ENCODE peak calls at places on chromosomes 13 and 19, in ten cellular contexts. U, C, Y, O, L, Z, H, M, E and J are unnamed samples. For H3K4me1, the result is how much of the 10 kb centered on the place peaks cover.

GRCh38 chr13:22432690-22433089 is 748.1 kb upstream of the SGCG start:
- DNase-seq in Z (no peak), M (no peak), L (no peak), H (no peak), E (no peak), C (no peak), U (no peak), Y (no peak), O (no peak), J (no peak)

GRCh38 chr19:11422163-11423068 is 3.3 kb upstream of the RGL3 start:
- DNase-seq in E (peak), O (peak), C (peak), Z (peak), Y (peak), L (no peak), M (peak), H (peak), U (peak), J (peak)

GRCh38 chr19:10086032-10086903 is at the start of gene SHFL:
- DNase-seq in U (no peak), L (no peak), O (no peak), H (peak), M (peak), C (peak), Y (peak), E (peak), Z (peak), J (peak)

GRCh38 chr13:99356216-99357089 is 49.3 kb upstream of the GPR183 start:
- DNase-seq in C (peak), E (peak), U (no peak), M (no peak), Y (peak), L (no peak), H (peak), Z (peak), O (no peak), J (no peak)

GRCh38 chr13:27012482-27013197 is 159.0 kb downstream of the USP12 start:
- DNase-seq in U (peak), O (no peak), L (no peak), C (no peak), Y (no peak), M (peak), H (no peak), E (peak), Z (no peak), J (no peak)

GRCh38 chr13:31807090-31807541 is 67.8 kb downstream of the RXFP2 start:
- DNase-seq in Y (no peak), C (no peak), O (no peak), U (peak), L (no peak), M (no peak), E (peak), Z (no peak), H (no peak), J (no peak)

GRCh38 chr13:62320129-62320724 is 904.6 kb upstream of the PCDH20 start:
- DNase-seq in U (no peak), H (peak), C (no peak), Y (no peak), E (peak), M (no peak), Z (no peak), O (no peak), L (peak), J (no peak)

GRCh38 chr19:15330801-15331418 is 1.4 kb downstream of the BRD4 start:
- DNase-seq in Y (no peak), H (peak), U (no peak), M (peak), C (peak), E (peak), Z (no peak), L (peak), O (no peak), J (no peak)

GRCh38 chr13:101875717-101876393 is 423.4 kb downstream of the ITGBL1 start:
- DNase-seq in U (no peak), Y (no peak), H (peak), Z (no peak), O (peak), E (peak), L (peak), C (no peak), M (no peak), J (no peak)

GRCh38 chr19:7004313-7004931 is 16.8 kb downstream of the MBD3L2B start:
- DNase-seq in Y (no peak), O (no peak), H (no peak), L (peak), C (no peak), E (peak), Z (no peak), M (peak), U (no peak), J (no peak)
- TF ChIP-seq CTCF in Y (peak), O (no peak), H (no peak), L (peak), C (no peak), E (peak), Z (peak), M (peak), U (no peak), J (no peak)

DNA sequence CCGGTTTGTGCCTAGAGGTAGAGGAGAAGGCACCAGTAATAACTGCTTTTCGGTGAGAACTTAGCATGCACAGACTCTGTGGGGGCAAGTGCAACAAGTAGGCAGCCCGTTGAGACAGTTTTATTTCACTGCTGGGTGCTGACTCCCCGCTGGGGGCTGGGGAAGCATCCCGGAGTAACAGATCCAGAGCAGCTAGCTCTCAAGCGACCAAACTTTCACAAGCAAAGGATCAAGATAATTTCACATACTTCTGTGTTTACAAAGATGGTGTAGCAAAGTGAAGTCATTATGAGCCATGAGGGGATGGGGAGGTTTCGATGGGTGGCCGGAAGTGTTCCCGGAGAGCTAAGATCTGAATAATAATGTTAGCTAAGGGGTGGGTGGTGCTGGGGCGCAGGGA is 2.8 kb downstream of the NACC1 start:
- DNase-seq in C (no peak), U (no peak), Z (no peak), M (peak), O (no peak), H (no peak), L (no peak), Y (no peak), E (peak), J (no peak)
- H3K4me1 ChIP-seq in C (under half), U (under half), Z (under half), M (under half), O (under half), H (under half), L (under half), Y (under half), E (under half), J (under half)

DNA sequence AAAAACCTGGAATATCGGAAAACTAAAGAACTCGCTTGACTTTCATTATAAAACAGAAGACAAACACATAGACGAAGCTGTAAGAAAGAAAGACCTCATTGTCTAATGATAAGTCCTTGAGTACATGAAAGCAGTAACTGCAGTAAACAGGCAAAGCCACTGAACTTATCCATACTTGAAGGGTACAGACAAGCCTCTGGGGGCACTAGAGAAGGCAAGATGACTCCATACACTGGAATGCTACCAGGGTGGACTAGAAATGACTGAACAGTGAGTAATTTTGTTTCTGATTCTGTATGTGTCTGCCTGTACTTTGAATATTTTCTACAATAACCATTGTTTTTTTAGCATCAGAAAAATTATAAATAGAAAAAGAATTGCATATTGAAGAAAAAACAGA is 507.9 kb downstream of the UQCRFS1 start:
- DNase-seq in Z (no peak), E (peak), O (no peak), U (peak), Y (no peak), L (peak), H (peak), M (no peak), C (no peak), J (no peak)
- TF ChIP-seq CTCF in Z (no peak), E (peak), O (peak), U (peak), Y (no peak), L (peak), H (peak), M (peak), C (no peak), J (no peak)

DNA sequence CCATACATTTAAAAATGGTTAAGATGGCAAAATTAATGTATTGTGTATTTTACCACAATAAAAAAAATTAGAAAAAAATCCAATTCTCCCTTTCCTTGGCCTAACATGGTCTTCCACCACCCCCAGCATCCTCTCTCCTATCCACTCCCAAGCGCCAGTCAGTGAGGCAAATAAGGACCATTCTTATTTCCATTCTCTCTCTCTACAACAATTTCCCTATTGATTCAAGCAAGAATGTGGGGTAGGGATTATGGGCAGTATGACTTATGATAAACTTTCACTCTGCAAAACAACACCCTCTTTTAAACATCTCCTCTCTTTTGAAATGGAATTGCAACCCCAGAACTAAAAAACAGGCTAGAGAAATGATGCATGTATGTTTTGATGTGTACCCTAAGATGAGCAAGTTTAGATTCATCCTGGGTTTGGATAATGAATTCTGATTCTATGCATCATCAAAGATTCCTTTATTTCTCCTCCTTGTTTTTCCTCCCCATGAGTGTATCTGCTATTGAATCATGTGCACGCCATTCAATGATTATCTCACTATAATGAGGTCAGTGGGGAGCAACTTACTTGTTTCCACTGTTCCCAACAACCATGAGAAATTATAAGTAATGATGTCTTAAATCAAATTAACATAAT is 3.5 kb downstream of the STARD13 start:
- DNase-seq in Z (no peak), Y (no peak), L (no peak), E (peak), M (no peak), C (no peak), U (peak), O (no peak), H (no peak), J (no peak)
- H3K4me1 ChIP-seq in Z (half or more), Y (under half), L (under half), E (under half), M (under half), C (under half), U (half or more), O (under half), H (half or more), J (half or more)

GRCh38 chr19:35790981-35791813 is 15.8 kb downstream of the ARHGAP33 start:
- DNase-seq in U (no peak), Y (no peak), Z (no peak), L (no peak), O (no peak), E (no peak), H (peak), M (peak), C (peak), J (no peak)

GRCh38 chr19:35789195-35789977 is 14.0 kb downstream of the ARHGAP33 start:
- DNase-seq in U (no peak), Z (no peak), C (no peak), M (peak), E (no peak), L (no peak), H (no peak), Y (no peak), O (no peak), J (no peak)

GRCh38 chr19:35788205-35788960 is 13.0 kb downstream of the ARHGAP33 start:
- DNase-seq in O (no peak), E (no peak), M (no peak), H (no peak), C (no peak), Y (no peak), U (no peak), L (no peak), Z (no peak), J (no peak)

GRCh38 chr19:35791814-35792279 is 16.5 kb downstream of the ARHGAP33 start:
- DNase-seq in E (no peak), M (peak), C (no peak), O (no peak), H (no peak), Z (no peak), Y (no peak), L (no peak), U (no peak), J (no peak)

DNA sequence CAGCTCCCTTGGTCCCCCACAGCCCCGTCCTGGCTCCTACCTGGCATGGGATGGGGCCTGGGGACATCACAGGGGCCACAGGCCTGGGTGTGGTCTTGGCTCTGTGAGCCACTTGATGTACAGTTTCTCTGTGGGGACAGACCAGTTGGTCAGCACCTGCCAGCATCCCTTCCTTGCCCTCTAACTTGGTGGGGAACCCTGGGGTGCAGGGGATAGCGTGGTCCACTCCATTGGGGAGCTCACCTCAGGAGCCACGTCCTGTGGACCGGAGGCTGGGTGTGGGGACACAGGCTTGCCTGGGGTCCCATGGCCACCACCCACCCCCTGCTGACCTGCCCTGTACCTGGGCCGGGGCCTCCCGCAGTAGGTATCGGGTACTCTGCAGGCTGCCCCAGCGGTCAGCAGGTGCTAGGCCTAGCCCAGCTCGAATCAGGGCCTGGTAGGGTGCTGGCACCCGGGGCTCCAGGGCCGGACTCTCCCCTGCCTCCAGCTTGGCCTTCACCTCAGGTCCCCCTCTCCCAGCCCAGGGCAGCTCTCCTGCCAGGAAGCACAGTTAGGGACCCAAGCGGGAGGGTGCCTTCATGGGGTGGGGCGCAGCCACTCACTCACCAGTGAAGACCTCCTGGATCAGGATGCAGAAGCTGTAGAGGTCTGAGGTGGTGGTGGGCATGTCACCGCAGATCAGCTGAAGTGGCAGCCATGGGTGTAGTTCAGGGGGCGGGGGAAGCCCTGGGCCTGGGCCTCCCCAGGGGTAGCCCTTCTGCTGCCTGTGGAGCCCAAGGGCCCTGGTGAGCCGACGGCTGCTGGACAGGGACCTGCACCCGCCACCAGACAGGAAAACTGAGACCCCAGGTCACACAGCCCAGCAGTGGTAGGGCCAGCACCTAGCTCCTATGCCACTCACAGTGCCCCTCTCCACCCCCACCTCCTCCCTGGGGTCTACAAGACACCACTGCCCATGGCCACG is 14.9 kb downstream of the ARHGAP33 start:
- DNase-seq in L (no peak), O (no peak), U (no peak), H (no peak), C (no peak), E (no peak), M (peak), Z (no peak), Y (no peak), J (no peak)
- TF ChIP-seq CTCF in L (no peak), O (no peak), U (no peak), H (no peak), C (no peak), E (no peak), M (no peak), Z (no peak), Y (no peak), J (no peak)

DNA sequence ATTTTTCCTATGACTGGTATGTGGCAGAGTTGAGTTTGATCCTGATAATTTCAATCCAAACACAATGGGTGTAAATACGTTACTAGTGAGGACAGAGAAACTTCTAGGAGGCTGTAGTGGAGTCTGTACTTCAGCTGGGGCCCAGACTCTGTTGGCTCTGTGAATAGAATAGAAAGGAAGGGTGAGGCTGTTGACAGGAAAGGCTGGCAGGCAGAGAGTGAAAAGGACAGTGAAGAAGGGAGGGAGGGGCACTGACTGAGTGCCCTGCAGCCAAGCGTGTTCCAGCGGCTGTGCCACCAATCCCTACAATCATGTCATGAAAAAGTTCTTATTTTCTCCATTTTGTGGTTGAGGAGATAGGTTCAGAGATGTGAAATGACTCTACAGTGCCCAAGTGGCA is 80.5 kb downstream of the MBNL2 start:
- DNase-seq in H (no peak), C (no peak), E (no peak), Y (no peak), O (no peak), M (no peak), U (no peak), Z (no peak), L (no peak), J (no peak)
- H3K4me1 ChIP-seq in H (under half), C (under half), E (under half), Y (half or more), O (under half), M (under half), U (under half), Z (half or more), L (half or more), J (half or more)

DNA sequence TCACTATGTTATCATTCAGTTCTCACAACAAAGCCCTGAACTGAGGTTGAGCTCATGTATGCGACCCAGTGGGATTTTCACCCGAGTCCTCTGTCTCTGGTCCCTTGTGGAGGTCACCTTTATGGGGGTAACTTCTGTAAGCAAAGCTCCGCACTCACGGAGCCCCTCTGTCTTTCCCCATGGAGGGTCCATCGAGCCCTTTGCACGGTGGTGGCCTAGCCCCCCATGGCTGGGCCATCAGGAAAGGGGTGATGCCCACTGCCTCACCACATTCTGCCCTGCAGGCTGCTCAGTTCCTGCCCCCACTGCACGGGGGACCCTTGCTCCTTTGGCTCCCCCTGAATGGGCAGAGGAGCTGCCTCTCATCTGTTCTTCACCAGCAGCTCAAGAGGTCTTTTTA is 39.6 kb downstream of the CHST8 start:
- DNase-seq in Z (no peak), E (no peak), L (no peak), O (no peak), Y (no peak), H (no peak), C (peak), U (no peak), M (no peak), J (peak)
- TF ChIP-seq CTCF in Z (no peak), E (no peak), L (no peak), O (no peak), Y (no peak), H (no peak), C (no peak), U (no peak), M (no peak), J (no peak)

GRCh38 chr19:2540646-2541454 is 64.9 kb downstream of the GADD45B start:
- DNase-seq in E (peak), M (peak), Z (peak), U (peak), L (no peak), H (peak), O (peak), Y (peak), C (peak), J (peak)
- H3K4me1 ChIP-seq in E (under half), M (under half), Z (half or more), U (under half), L (half or more), H (half or more), O (under half), Y (half or more), C (half or more), J (half or more)